ENCODE peak calls at places on chromosomes 3 and 15, in four cellular contexts. F is neuronal stem cell, J is H1, D is H9. G is an unnamed sample.

GRCh38 chr15:42737529-42738328 is 801 bp upstream of the CDAN1 start:
- DNase-seq in F (no peak), J (no peak), D (no peak), G (no peak)

GRCh38 chr3:100407164-100407563 is 5.8 kb downstream of the LNP1 start:
- DNase-seq in F (no peak), J (no peak), D (no peak), G (no peak)

GRCh38 chr15:53305101-53305500 is 454.4 kb downstream of the WDR72 start:
- DNase-seq in F (no peak), J (no peak), D (no peak), G (no peak)

GRCh38 chr15:78061963-78062427 is 15.5 kb downstream of the TBC1D2B start:
- DNase-seq in F (no peak), J (no peak), D (no peak), G (peak)

GRCh38 chr3:100603449-100603848 is 6.0 kb upstream of the ADGRG7 start:
- DNase-seq in F (no peak), J (no peak), D (peak), G (peak)

GRCh38 chr15:64014995-64015394 is 31.3 kb downstream of the DAPK2 start:
- DNase-seq in F (no peak), J (no peak), D (no peak), G (no peak)

GRCh38 chr3:64600246-64600645 is 87.6 kb downstream of the ADAMTS9 start:
- DNase-seq in F (peak), J (no peak), D (no peak), G (no peak)

GRCh38 chr3:156644958-156645357 is 29.4 kb upstream of the TIPARP start:
- DNase-seq in F (no peak), J (no peak), D (no peak), G (no peak)

GRCh38 chr3:123406598-123406997 is 42.3 kb downstream of the ADCY5 start:
- DNase-seq in F (no peak), J (no peak), D (no peak), G (no peak)

GRCh38 chr3:178060406-178060805 is 475.8 kb upstream of the KCNMB2 start:
- DNase-seq in F (no peak), J (no peak), D (no peak), G (peak)

GRCh38 chr15:35557544-35557943 is 11.6 kb upstream of the DPH6 start:
- DNase-seq in F (no peak), J (no peak), D (no peak), G (peak)

GRCh38 chr15:33581032-33581431 is 270.3 kb downstream of the RYR3 start:
- DNase-seq in F (no peak), J (no peak), D (no peak), G (no peak)

GRCh38 chr15:52463638-52464037 is 65.0 kb downstream of the MYO5A start:
- DNase-seq in F (no peak), J (no peak), D (no peak), G (no peak)

GRCh38 chr3:43434431-43434830 is 148.1 kb downstream of the SNRK start:
- DNase-seq in F (no peak), J (no peak), D (no peak), G (no peak)

GRCh38 chr3:72123908-72124441 is 339.0 kb upstream of the PROK2 start:
- DNase-seq in F (no peak), J (no peak), D (no peak), G (peak)

GRCh38 chr3:38314112-38314766 is 32.1 kb downstream of the SLC22A14 start:
- DNase-seq in F (peak), J (peak), D (no peak), G (peak)

GRCh38 chr3:15159501-15160136 is 46.4 kb upstream of the CAPN7 start:
- DNase-seq in F (no peak), J (no peak), D (no peak), G (peak)

GRCh38 chr3:132643366-132643765 is 16.2 kb downstream of the ACAD11 start:
- DNase-seq in F (no peak), J (no peak), D (no peak), G (no peak)

GRCh38 chr3:43366880-43367279 is 80.5 kb downstream of the SNRK start:
- DNase-seq in F (no peak), J (no peak), D (no peak), G (no peak)

GRCh38 chr3:63343674-63344073 is 65.6 kb downstream of the SYNPR start:
- DNase-seq in F (no peak), J (no peak), D (peak), G (peak)

GRCh38 chr3:16978234-16978920 is 93.6 kb downstream of the PLCL2 start:
- DNase-seq in F (no peak), J (no peak), D (no peak), G (no peak)

GRCh38 chr15:78810377-78811123 is 714 bp downstream of the ADAMTS7 start:
- DNase-seq in F (peak), J (peak), D (peak), G (peak)

GRCh38 chr3:50373146-50373864 is 14.0 kb upstream of the TMEM115 start:
- DNase-seq in F (no peak), J (no peak), D (peak), G (no peak)
- H4K8ac ChIP-seq in F (peak), J (no peak), D (no peak), G (no peak)

GRCh38 chr15:22960587-22960986 is 19.6 kb downstream of the CYFIP1 start:
- DNase-seq in F (no peak), J (no peak), D (no peak), G (no peak)
- H3K4ac ChIP-seq in F (no peak), J (no peak), D (no peak), G (no peak)

DNA sequence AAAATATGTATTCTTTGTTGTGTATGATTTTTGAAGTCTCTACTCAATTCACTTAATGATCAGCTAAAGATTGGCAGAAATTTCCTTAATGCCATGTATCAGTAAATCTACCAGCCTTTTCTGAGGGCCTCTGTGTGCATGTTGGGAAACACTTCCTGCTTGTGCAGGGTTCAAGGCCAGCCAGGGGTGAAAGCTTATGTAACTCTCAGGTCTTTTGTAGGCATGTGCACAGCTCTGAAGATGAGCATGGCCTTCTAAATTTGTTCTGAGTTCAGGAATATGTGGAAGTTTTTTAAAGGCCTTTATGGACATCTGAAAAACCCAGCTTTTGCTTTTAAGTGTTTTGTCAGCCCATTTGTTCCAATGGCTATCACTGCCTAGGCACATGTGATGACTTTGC is 82.7 kb downstream of the ROBO1 start:
- DNase-seq in F (no peak), J (no peak), D (no peak), G (no peak)
- H2BK12ac ChIP-seq in F (no peak), J (no peak), D (no peak), G (no peak)

GRCh38 chr15:67103869-67104268 is 38.5 kb downstream of the SMAD3 start:
- DNase-seq in F (no peak), J (no peak), D (no peak), G (no peak)
- H4K8ac ChIP-seq in F (no peak), J (no peak), D (no peak), G (no peak)

DNA sequence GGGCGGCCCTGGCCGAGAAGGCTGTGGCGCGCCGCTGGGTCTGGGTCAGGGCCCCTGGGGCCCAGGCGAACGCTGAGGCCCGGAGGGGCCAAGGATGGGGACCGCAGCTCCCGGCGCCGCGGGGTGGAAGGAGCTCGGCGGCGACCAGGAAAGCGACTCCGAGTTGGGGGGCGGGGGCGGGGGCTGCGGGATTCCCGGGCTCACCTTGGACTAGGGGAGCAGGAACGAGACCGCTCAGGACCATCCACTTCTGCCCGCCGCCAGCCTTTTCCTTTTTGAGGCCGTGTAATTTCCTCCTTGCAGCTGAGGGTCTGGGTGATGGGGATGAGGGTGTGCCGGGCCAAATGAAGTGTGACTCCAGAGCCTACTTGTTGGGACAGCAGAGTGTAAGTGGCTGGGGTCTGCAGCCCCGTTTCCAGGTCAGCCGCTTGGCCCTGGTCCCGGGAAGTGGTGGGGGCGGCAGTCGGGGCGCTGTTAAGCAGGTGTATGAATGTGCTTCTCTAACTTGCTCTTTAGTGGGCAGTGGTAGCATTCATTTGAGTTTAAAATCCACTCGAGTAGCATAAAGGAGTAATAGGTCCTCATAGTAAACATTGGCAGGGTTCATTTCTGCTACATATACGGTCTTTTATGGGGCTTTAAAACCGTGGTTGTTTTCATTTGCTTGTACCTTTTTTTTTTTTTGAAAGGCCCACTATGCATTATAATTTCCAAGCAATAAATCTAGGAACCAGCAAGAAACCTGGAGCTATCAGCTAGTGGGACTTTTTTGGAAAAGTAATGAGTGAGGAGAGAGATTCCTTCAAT is 717 bp downstream of the PXK start:
- DNase-seq in F (peak), J (peak), D (peak), G (no peak)
- H3K4ac ChIP-seq in F (no peak), J (no peak), D (no peak), G (peak)

GRCh38 chr3:134058728-134059601 is 29.2 kb upstream of the SLCO2A1 start:
- DNase-seq in F (no peak), J (peak), D (no peak), G (peak)

GRCh38 chr3:134057006-134057832 is 27.5 kb upstream of the SLCO2A1 start:
- DNase-seq in F (no peak), J (no peak), D (no peak), G (peak)

GRCh38 chr3:134060561-134061385 is 31.0 kb upstream of the SLCO2A1 start:
- DNase-seq in F (no peak), J (peak), D (no peak), G (no peak)

GRCh38 chr3:134061401-134061800 is 31.7 kb upstream of the SLCO2A1 start:
- DNase-seq in F (no peak), J (peak), D (no peak), G (no peak)

GRCh38 chr3:134059680-134060560 is 30.2 kb upstream of the SLCO2A1 start:
- DNase-seq in F (no peak), J (peak), D (no peak), G (no peak)
- H2BK12ac ChIP-seq in F (no peak), J (no peak), D (no peak), G (no peak)

GRCh38 chr15:81157939-81158223 is 23.8 kb downstream of the CFAP161 start:
- DNase-seq in F (no peak), J (no peak), D (no peak), G (no peak)

GRCh38 chr15:81163961-81164800 is 30.1 kb downstream of the CFAP161 start:
- DNase-seq in F (no peak), J (no peak), D (peak), G (peak)

GRCh38 chr15:81161851-81162250 is 27.8 kb downstream of the CFAP161 start:
- DNase-seq in F (no peak), J (no peak), D (no peak), G (no peak)

GRCh38 chr15:81160312-81161214 is 26.5 kb downstream of the CFAP161 start:
- DNase-seq in F (no peak), J (no peak), D (no peak), G (no peak)

DNA sequence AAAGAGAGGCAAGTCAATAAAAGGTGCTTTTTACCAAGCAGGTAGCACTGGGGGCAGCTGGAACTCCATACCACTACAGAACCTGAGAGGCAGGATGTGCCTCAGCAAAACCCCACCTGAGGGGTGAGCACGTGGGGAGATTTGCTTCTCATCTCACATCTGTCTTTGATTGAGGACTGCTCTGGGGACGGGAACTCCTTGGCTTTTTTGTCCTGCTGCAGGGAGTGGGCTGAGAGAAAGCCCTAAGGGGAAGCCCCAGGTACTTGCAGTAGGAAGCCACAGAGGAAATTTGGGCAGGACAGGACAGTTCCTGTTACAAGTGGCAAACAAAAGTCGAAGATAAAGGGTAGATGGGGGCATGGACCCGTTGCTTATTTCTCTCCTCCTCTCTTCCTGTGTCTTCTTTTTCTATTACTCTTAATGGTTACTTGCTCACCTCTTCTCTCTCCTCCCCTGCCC is 27.2 kb downstream of the CFAP161 start:
- DNase-seq in F (no peak), J (no peak), D (no peak), G (no peak)
- H4K8ac ChIP-seq in F (no peak), J (no peak), D (no peak), G (no peak)